ENCODE peak calls at places on chromosomes 12 and 14, in seven cellular contexts. N is SK-N-DZ, P is NCI-H2171, F is germinal center, Z is HEK293T, U is trophoblast cell, Y is heart right ventricle. R is an unnamed sample.

GRCh38 chr12:49847161-49847560 is 4.3 kb upstream of the BCDIN3D start:
- DNase-seq in N (no peak), P (no peak), F (no peak), Z (no peak), U (no peak), Y (no peak), R (no peak)

GRCh38 chr12:65460076-65460475 is 181.6 kb downstream of the MSRB3 start:
- DNase-seq in N (no peak), P (no peak), F (no peak), Z (no peak), U (no peak), Y (no peak), R (no peak)

GRCh38 chr12:66235626-66236281 is 46.7 kb downstream of the IRAK3 start:
- DNase-seq in N (peak; percentile 14), P (no peak), F (no peak), Z (peak; percentile 38), U (peak; percentile 4), Y (no peak), R (no peak)

GRCh38 chr14:38290601-38291190 is 34.8 kb upstream of the CLEC14A start:
- DNase-seq in N (no peak), P (no peak), F (no peak), Z (no peak), U (peak; percentile 14), Y (no peak), R (no peak)

GRCh38 chr14:59939828-59940227 is 19.9 kb downstream of the LRRC9 start:
- DNase-seq in N (no peak), P (no peak), F (no peak), Z (no peak), U (no peak), Y (no peak), R (no peak)

GRCh38 chr12:53345486-53346195 is 9.5 kb upstream of the SP7 start:
- DNase-seq in N (peak; percentile 73), P (peak; percentile 70), F (no peak), Z (no peak), U (no peak), Y (peak; percentile 73), R (no peak)

GRCh38 chr12:64556231-64556630 is 54.1 kb upstream of the RASSF3 start:
- DNase-seq in N (no peak), P (no peak), F (no peak), Z (no peak), U (no peak), Y (no peak), R (no peak)

GRCh38 chr14:56331815-56332214 is 213.6 kb downstream of the PELI2 start:
- DNase-seq in N (peak; percentile 22), P (peak; percentile 20), F (no peak), Z (no peak), U (no peak), Y (no peak), R (no peak)

GRCh38 chr14:62654641-62655040 is 390.6 kb downstream of the KCNH5 start:
- DNase-seq in N (no peak), P (no peak), F (no peak), Z (no peak), U (no peak), Y (no peak), R (no peak)

GRCh38 chr12:26245175-26245942 is 50.0 kb downstream of the SSPN start:
- DNase-seq in N (no peak), P (no peak), F (no peak), Z (no peak), U (no peak), Y (no peak), R (no peak)

GRCh38 chr14:63726499-63726898 is 1.4 kb downstream of the SGPP1 start:
- DNase-seq in N (no peak), P (no peak), F (no peak), Z (no peak), U (peak; percentile 38), Y (no peak), R (no peak)

GRCh38 chr12:54363047-54363446 is 1.2 kb downstream of the GPR84 start:
- DNase-seq in N (no peak), P (no peak), F (no peak), Z (no peak), U (no peak), Y (no peak), R (no peak)

GRCh38 chr14:22610931-22611330 is 12.8 kb downstream of the ABHD4 start:
- DNase-seq in N (no peak), P (no peak), F (no peak), Z (no peak), U (no peak), Y (no peak), R (no peak)

GRCh38 chr14:36661506-36662257 is at the start of gene PAX9:
- DNase-seq in N (no peak), P (peak; percentile 95), F (peak; percentile 78), Z (peak; percentile 94), U (peak; percentile 24), Y (no peak), R (peak; percentile 66)

GRCh38 chr12:15581006-15581405 is 208.2 kb downstream of the EPS8 start:
- DNase-seq in N (no peak), P (no peak), F (no peak), Z (no peak), U (peak; percentile 10), Y (no peak), R (no peak)

GRCh38 chr12:30896461-30896860 is 30.1 kb upstream of the TSPAN11 start:
- DNase-seq in N (no peak), P (no peak), F (no peak), Z (no peak), U (peak; percentile 47), Y (no peak), R (no peak)

GRCh38 chr14:65100905-65101541 is 1.3 kb downstream of the MAX start:
- DNase-seq in N (no peak), P (no peak), F (no peak), Z (no peak), U (peak; percentile 70), Y (no peak), R (no peak)

GRCh38 chr14:71725802-71726638 is 206.2 kb upstream of the RGS6 start:
- DNase-seq in N (no peak), P (no peak), F (no peak), Z (no peak), U (peak; percentile 74), Y (no peak), R (no peak)

GRCh38 chr12:47156167-47156736 is 76.5 kb upstream of the AMIGO2 start:
- DNase-seq in N (no peak), P (no peak), F (no peak), Z (no peak), U (peak; percentile 49), Y (peak; percentile 20), R (no peak)

GRCh38 chr12:128449146-128449894 is 182.3 kb downstream of the TMEM132C start:
- DNase-seq in N (peak; percentile 100), P (peak; percentile 61), F (no peak), Z (no peak), U (no peak), Y (no peak), R (no peak)

GRCh38 chr12:99915251-99916082 is 69.3 kb downstream of the ANKS1B start:
- DNase-seq in N (no peak), P (no peak), F (no peak), Z (no peak), U (no peak), Y (no peak), R (no peak)

GRCh38 chr14:76267322-76268012 is 108.5 kb upstream of the ESRRB start:
- DNase-seq in N (peak; percentile 12), P (peak; percentile 38), F (peak; percentile 41), Z (no peak), U (peak; percentile 46), Y (peak; percentile 78), R (no peak)

GRCh38 chr12:57657744-57658143 is 24.7 kb upstream of the B4GALNT1 start:
- DNase-seq in N (no peak), P (no peak), F (no peak), Z (no peak), U (no peak), Y (no peak), R (no peak)

GRCh38 chr12:57620936-57621496 is 9.8 kb downstream of the ARHGEF25 start:
- DNase-seq in N (no peak), P (no peak), F (no peak), Z (no peak), U (no peak), Y (peak; percentile 38), R (no peak)

GRCh38 chr12:110229409-110229808 is 51.6 kb upstream of the ATP2A2 start:
- DNase-seq in N (no peak), P (no peak), F (no peak), Z (no peak), U (no peak), Y (no peak), R (no peak)

GRCh38 chr14:62179367-62180018 is 417.3 kb downstream of the SNAPC1 start:
- DNase-seq in N (peak; percentile 35), P (peak; percentile 82), F (peak; percentile 11), Z (peak; percentile 66), U (peak; percentile 84), Y (no peak), R (peak; percentile 36)

GRCh38 chr14:30330452-30330851 is 228.5 kb upstream of the G2E3 start:
- DNase-seq in N (no peak), P (no peak), F (no peak), Z (no peak), U (peak; percentile 33), Y (no peak), R (no peak)

GRCh38 chr14:70642313-70643235 is 858 bp downstream of the TTC9 start:
- DNase-seq in N (peak; percentile 16), P (peak; percentile 19), F (peak; percentile 81), Z (no peak), U (peak; percentile 51), Y (no peak), R (no peak)

GRCh38 chr12:76083761-76084276 is 666 bp downstream of the NAP1L1 start:
- DNase-seq in N (peak; percentile 78), P (peak; percentile 74), F (peak; percentile 82), Z (peak; percentile 69), U (peak; percentile 77), Y (peak; percentile 71), R (peak; percentile 11)

GRCh38 chr12:7927470-7927869 is 8.5 kb downstream of the SLC2A3 start:
- DNase-seq in N (no peak), P (no peak), F (no peak), Z (no peak), U (no peak), Y (no peak), R (no peak)

GRCh38 chr12:59151243-59151642 is 230.9 kb upstream of the LRIG3 start:
- DNase-seq in N (no peak), P (no peak), F (no peak), Z (no peak), U (no peak), Y (no peak), R (no peak)

GRCh38 chr12:99271071-99271470 is 376.5 kb upstream of the GARIN6 start:
- DNase-seq in N (no peak), P (no peak), F (no peak), Z (no peak), U (no peak), Y (no peak), R (no peak)

GRCh38 chr12:53344824-53345485 is 8.8 kb upstream of the SP7 start:
- DNase-seq in N (peak; percentile 74), P (peak; percentile 11), F (peak; percentile 74), Z (peak; percentile 60), U (peak; percentile 71), Y (peak; percentile 80), R (no peak)

GRCh38 chr14:49971156-49972141 is 78.6 kb downstream of the ARF6 start:
- DNase-seq in N (no peak), P (no peak), F (peak; percentile 78), Z (no peak), U (no peak), Y (no peak), R (no peak)

GRCh38 chr12:124397399-124397679 is 102.4 kb downstream of the RFLNA start:
- DNase-seq in N (no peak), P (no peak), F (no peak), Z (no peak), U (no peak), Y (no peak), R (no peak)

GRCh38 chr12:124847113-124847512 is 16.6 kb downstream of the SCARB1 start:
- DNase-seq in N (no peak), P (no peak), F (no peak), Z (no peak), U (no peak), Y (peak; percentile 61), R (no peak)

R was measured in NCI-H2081 treated with DMSO at 0.1 percent for 48 hours.